ENCODE peak calls at places on chromosomes 7 and 10, in six cellular contexts. X, G, V, K, Q and T are unnamed samples.

GRCh38 chr10:17162828-17163227 is 33.2 kb upstream of the CUBN start:
- DNase-seq in G (no peak), Q (no peak), V (no peak), X (no peak), K (no peak), T (no peak)

GRCh38 chr10:101778151-101778780 is 2.4 kb upstream of the FGF8 start:
- DNase-seq in X (no peak), G (no peak), Q (peak; percentile 81), K (no peak), V (no peak), T (no peak)

GRCh38 chr10:19848226-19848950 is 32.2 kb downstream of the PLXDC2 start:
- DNase-seq in X (no peak), Q (no peak), V (no peak), K (no peak), G (no peak), T (no peak)

GRCh38 chr7:79282051-79282694 is 171.3 kb downstream of the MAGI2 start:
- DNase-seq in G (no peak), K (no peak), V (no peak), Q (no peak), X (no peak), T (no peak)

GRCh38 chr7:64875658-64876406 is 27.2 kb upstream of the ZNF273 start:
- DNase-seq in Q (no peak), V (no peak), K (no peak), G (no peak), X (no peak), T (peak; percentile 0)

GRCh38 chr10:13989616-13990015 is 341.1 kb downstream of the FRMD4A start:
- DNase-seq in Q (no peak), X (no peak), G (no peak), K (no peak), V (no peak), T (no peak)

GRCh38 chr7:25804154-25804553 is 347.8 kb upstream of the NFE2L3 start:
- DNase-seq in X (no peak), Q (no peak), K (no peak), G (no peak), V (no peak), T (no peak)

GRCh38 chr10:14008648-14009072 is 322.1 kb downstream of the FRMD4A start:
- DNase-seq in Q (no peak), G (no peak), V (no peak), K (no peak), X (no peak), T (no peak)

GRCh38 chr10:127867805-127868204 is 24.9 kb downstream of the CLRN3 start:
- DNase-seq in V (no peak), X (no peak), G (no peak), Q (no peak), K (no peak), T (no peak)

GRCh38 chr7:92609921-92610518 is 19.8 kb upstream of the FAM133B start:
- DNase-seq in K (no peak), G (no peak), Q (no peak), V (no peak), X (no peak), T (no peak)

GRCh38 chr10:5561704-5562645 is 37.2 kb downstream of the CALML3 start:
- DNase-seq in G (no peak), X (no peak), K (no peak), Q (no peak), V (no peak), T (no peak)

GRCh38 chr10:13765641-13766341 is 179.0 kb downstream of the PRPF18 start:
- DNase-seq in X (no peak), G (peak; percentile 80), V (no peak), Q (no peak), K (no peak), T (no peak)

GRCh38 chr10:50326757-50327701 is 75.7 kb upstream of the ASAH2 start:
- DNase-seq in Q (no peak), V (no peak), G (no peak), K (no peak), X (peak; percentile 91), T (no peak)

GRCh38 chr7:80127412-80128150 is 7.0 kb upstream of the GNAI1 start:
- DNase-seq in V (no peak), G (peak; percentile 37), X (no peak), Q (no peak), K (no peak), T (no peak)

GRCh38 chr10:42987121-42987541 is 89.7 kb upstream of the RET start:
- DNase-seq in V (peak; percentile 11), K (no peak), G (no peak), Q (peak; percentile 39), X (no peak), T (peak; percentile 25)

GRCh38 chr7:23235688-23236280 is 10.8 kb upstream of the GPNMB start:
- DNase-seq in X (no peak), G (peak; percentile 14), K (no peak), V (no peak), Q (no peak), T (no peak)

GRCh38 chr10:11424456-11425287 is 186.8 kb downstream of the USP6NL start:
- DNase-seq in V (no peak), X (peak; percentile 79), K (no peak), G (peak; percentile 39), Q (peak; percentile 73), T (no peak)

GRCh38 chr7:98555403-98555802 is 61.7 kb upstream of the NPTX2 start:
- DNase-seq in Q (no peak), G (no peak), V (no peak), X (no peak), K (no peak), T (no peak)

GRCh38 chr10:114239117-114239993 is at the start of gene VWA2:
- DNase-seq in Q (peak; percentile 86), K (no peak), G (no peak), X (no peak), V (peak; percentile 48), T (peak; percentile 34)

GRCh38 chr7:3725660-3726059 is 424.6 kb downstream of the SDK1 start:
- DNase-seq in K (no peak), V (no peak), G (no peak), X (no peak), Q (no peak), T (no peak)

GRCh38 chr10:62885656-62886461 is 69.7 kb upstream of the EGR2 start:
- DNase-seq in K (no peak), X (no peak), G (peak; percentile 15), V (no peak), Q (no peak), T (no peak)

GRCh38 chr10:80259405-80259871 is 30.0 kb downstream of the MAT1A start:
- DNase-seq in Q (no peak), K (no peak), X (no peak), G (peak; percentile 61), V (no peak), T (no peak)
- TF ChIP-seq TAF1 in Q (no peak), K (no peak), X (no peak), G (no peak), V (no peak), T (no peak)

GRCh38 chr7:144821069-144821468 is 14.8 kb downstream of the TPK1 start:
- DNase-seq in G (no peak), X (no peak), Q (no peak), K (peak; percentile 36), V (no peak), T (no peak)
- TF ChIP-seq POLR2AphosphoS5 in G (no peak), X (no peak), Q (no peak), K (no peak), V (no peak), T (no peak)

GRCh38 chr7:151058766-151059361 is 525 bp upstream of the SLC4A2 start:
- DNase-seq in Q (peak; percentile 62), X (no peak), G (no peak), V (no peak), K (no peak), T (no peak)

GRCh38 chr7:151060416-151061234 is 1.2 kb downstream of the SLC4A2 start:
- DNase-seq in K (no peak), X (peak; percentile 40), G (peak; percentile 42), Q (no peak), V (no peak), T (no peak)

GRCh38 chr7:151060113-151060415 is 675 bp downstream of the SLC4A2 start:
- DNase-seq in X (no peak), G (no peak), Q (no peak), K (no peak), V (no peak), T (no peak)

GRCh38 chr7:151057989-151058765 is 480 bp upstream of the CDK5 start:
- DNase-seq in G (peak; percentile 99), Q (peak; percentile 98), V (peak; percentile 99), K (peak; percentile 95), X (peak; percentile 98), T (peak; percentile 99)

GRCh38 chr7:151059362-151060112 is at the start of gene SLC4A2:
- DNase-seq in G (peak; percentile 50), X (peak; percentile 95), K (no peak), V (peak; percentile 96), Q (peak; percentile 88), T (peak; percentile 96)
- TF ChIP-seq POLR2A in G (no peak), X (peak; percentile 77), K (peak; percentile 46), V (no peak), Q (no peak), T (peak; percentile 35)

DNA sequence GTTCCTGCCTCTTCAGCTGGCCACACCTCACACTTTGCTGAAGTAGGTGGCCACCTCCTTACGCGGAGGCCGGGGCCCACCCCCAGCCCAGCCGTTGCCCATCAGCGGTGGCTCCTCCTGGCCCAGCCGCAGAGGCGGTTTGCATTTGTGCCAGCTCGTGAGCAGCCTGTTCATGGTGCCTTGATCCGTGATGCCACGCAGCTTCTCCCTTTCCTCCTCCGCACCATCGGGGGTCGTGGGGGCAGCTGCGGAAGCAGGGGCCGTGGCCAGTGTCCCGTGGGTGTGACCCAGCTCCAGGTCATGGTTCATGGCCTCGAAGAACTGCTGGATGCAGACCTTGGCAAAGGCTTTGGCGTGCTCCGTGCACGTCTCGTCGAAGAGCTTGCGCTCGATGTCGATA is 3.1 kb upstream of the CALHM2 start:
- DNase-seq in Q (no peak), G (no peak), V (no peak), K (no peak), X (no peak), T (no peak)
- TF ChIP-seq TAF1 in Q (no peak), G (no peak), V (no peak), K (no peak), X (no peak), T (no peak)